ENCODE peak calls at places on chromosomes 5 and 9, in four cellular contexts. G is A673, H is mucosa of descending colon, Y is stomach. R is an unnamed sample.

GRCh38 chr5:130605200-130605599 is 559.9 kb downstream of the HINT1 start:
- DNase-seq in G (no peak), H (no peak), Y (no peak), R (no peak)

GRCh38 chr9:286091-286740 is 71.6 kb downstream of the DOCK8 start:
- DNase-seq in G (no peak), H (no peak), Y (no peak), R (no peak)

GRCh38 chr5:684771-685216 is 8.4 kb downstream of the TPPP start:
- DNase-seq in G (no peak), H (no peak), Y (no peak), R (no peak)

GRCh38 chr9:116899337-116900006 is 212.4 kb downstream of the TRIM32 start:
- DNase-seq in G (no peak), H (no peak), Y (no peak), R (no peak)

GRCh38 chr5:178778919-178779318 is 48.5 kb upstream of the ZNF354A start:
- DNase-seq in G (no peak), H (no peak), Y (no peak), R (no peak)

GRCh38 chr9:70477146-70477745 is 62.8 kb upstream of the KLF9 start:
- DNase-seq in G (no peak), H (no peak), Y (no peak), R (no peak)

GRCh38 chr5:100722657-100723056 is 180.4 kb downstream of the ST8SIA4 start:
- DNase-seq in G (no peak), H (no peak), Y (no peak), R (no peak)

GRCh38 chr5:61569353-61569752 is 237.3 kb downstream of the ZSWIM6 start:
- DNase-seq in G (peak), H (no peak), Y (no peak), R (no peak)

GRCh38 chr9:89874351-89875321 is 269.8 kb downstream of the GADD45G start:
- DNase-seq in G (no peak), H (no peak), Y (peak), R (no peak)

GRCh38 chr5:151924564-151925395 is at the start of gene GLRA1:
- DNase-seq in G (peak), H (peak), Y (peak), R (peak)

GRCh38 chr9:124939944-124940343 is 939 bp downstream of the GOLGA1 start:
- DNase-seq in G (no peak), H (no peak), Y (no peak), R (no peak)

GRCh38 chr9:77909306-77909705 is 122.3 kb downstream of the GNAQ start:
- DNase-seq in G (no peak), H (no peak), Y (no peak), R (no peak)

GRCh38 chr9:137387034-137387890 is 35.7 kb downstream of the EXD3 start:
- DNase-seq in G (no peak), H (no peak), Y (no peak), R (no peak)

GRCh38 chr9:134570151-134570621 is 71.4 kb upstream of the COL5A1 start:
- DNase-seq in G (peak), H (peak), Y (peak), R (no peak)

GRCh38 chr9:75911390-75911789 is 20.9 kb downstream of the PCSK5 start:
- DNase-seq in G (no peak), H (no peak), Y (no peak), R (no peak)

GRCh38 chr5:23305055-23305454 is 202.4 kb upstream of the PRDM9 start:
- DNase-seq in G (no peak), H (no peak), Y (no peak), R (no peak)

GRCh38 chr5:88952996-88953643 is 70.1 kb upstream of the MEF2C start:
- DNase-seq in G (no peak), H (no peak), Y (no peak), R (no peak)

GRCh38 chr5:68257207-68257606 is 41.7 kb downstream of the PIK3R1 start:
- DNase-seq in G (no peak), H (no peak), Y (no peak), R (no peak)

GRCh38 chr9:27108981-27109541 is at the start of gene TEK:
- DNase-seq in G (no peak), H (no peak), Y (no peak), R (no peak)

GRCh38 chr9:117782931-117783788 is 79.0 kb downstream of the TLR4 start:
- DNase-seq in G (peak), H (peak), Y (peak), R (peak)

GRCh38 chr5:81164466-81164865 is 68.7 kb upstream of the CKMT2 start:
- DNase-seq in G (no peak), H (no peak), Y (no peak), R (no peak)

GRCh38 chr5:127754259-127754658 is 51.1 kb downstream of the CCDC192 start:
- DNase-seq in G (no peak), H (no peak), Y (peak), R (no peak)

GRCh38 chr5:65262094-65262493 is 219.6 kb downstream of the ADAMTS6 start:
- DNase-seq in G (peak), H (no peak), Y (no peak), R (no peak)

GRCh38 chr5:141478321-141478945 is 2.7 kb downstream of the PCDHGC3 start:
- DNase-seq in G (no peak), H (peak), Y (peak), R (no peak)

GRCh38 chr5:149228610-149229297 is 42.9 kb upstream of the AFAP1L1 start:
- DNase-seq in G (peak), H (no peak), Y (no peak), R (no peak)

GRCh38 chr9:95947118-95947517 is 71.6 kb downstream of the ERCC6L2 start:
- DNase-seq in G (no peak), H (no peak), Y (no peak), R (no peak)

GRCh38 chr9:111356567-111357244 is 26.7 kb upstream of the OR2K2 start:
- DNase-seq in G (peak), H (no peak), Y (no peak), R (no peak)

GRCh38 chr9:129481824-129482511 is 138.9 kb downstream of the C9orf50 start:
- DNase-seq in G (peak), H (peak), Y (no peak), R (no peak)

GRCh38 chr5:60794691-60795090 is 49.4 kb downstream of the ELOVL7 start:
- DNase-seq in G (no peak), H (no peak), Y (no peak), R (no peak)

GRCh38 chr9:108894225-108894997 is 32.3 kb downstream of the ACTL7A start:
- DNase-seq in G (no peak), H (no peak), Y (no peak), R (no peak)

GRCh38 chr5:85320495-85320894 is 935.8 kb upstream of the EDIL3 start:
- DNase-seq in G (no peak), H (no peak), Y (no peak), R (no peak)

GRCh38 chr5:154058055-154059038 is 19.6 kb downstream of the MFAP3 start:
- DNase-seq in G (peak), H (no peak), Y (peak), R (peak)

GRCh38 chr5:157326440-157327023 is 60.6 kb downstream of the CYFIP2 start:
- DNase-seq in G (no peak), H (no peak), Y (no peak), R (no peak)

GRCh38 chr5:179316961-179317360 is 28.3 kb downstream of the ADAMTS2 start:
- DNase-seq in G (no peak), H (no peak), Y (no peak), R (no peak)

GRCh38 chr5:72402959-72403628 is 82.9 kb downstream of the PTCD2 start:
- DNase-seq in G (peak), H (peak), Y (peak), R (no peak)

GRCh38 chr5:67011422-67011821 is 185.2 kb downstream of the CD180 start:
- DNase-seq in G (no peak), H (peak), Y (no peak), R (no peak)

GRCh38 chr5:172556971-172557461 is 84.0 kb upstream of the NEURL1B start:
- DNase-seq in G (no peak), H (no peak), Y (no peak), R (no peak)

GRCh38 chr9:16642421-16643109 is 227.9 kb downstream of the BNC2 start:
- DNase-seq in G (no peak), H (no peak), Y (no peak), R (no peak)

GRCh38 chr5:14861123-14861757 is 10.3 kb downstream of the ANKH start:
- DNase-seq in G (no peak), H (no peak), Y (no peak), R (no peak)

GRCh38 chr5:6837519-6838110 is 124.4 kb downstream of the TENT4A start:
- DNase-seq in G (peak), H (peak), Y (no peak), R (peak)
- TF ChIP-seq CTCF in G (peak), H (peak), Y (peak), R (peak)

GRCh38 chr5:176814313-176814685 is 3.9 kb downstream of the UNC5A start:
- DNase-seq in G (no peak), H (no peak), Y (no peak), R (no peak)

GRCh38 chr5:176810687-176811501 is 535 bp downstream of the UNC5A start:
- DNase-seq in G (no peak), H (no peak), Y (no peak), R (no peak)

GRCh38 chr5:176814836-176815438 is 4.6 kb downstream of the UNC5A start:
- DNase-seq in G (no peak), H (no peak), Y (no peak), R (no peak)

GRCh38 chr5:176813587-176814312 is 3.4 kb downstream of the UNC5A start:
- DNase-seq in G (no peak), H (no peak), Y (no peak), R (no peak)

GRCh38 chr5:176812269-176813259 is 2.2 kb downstream of the UNC5A start:
- DNase-seq in G (no peak), H (no peak), Y (no peak), R (peak)
- TF ChIP-seq CTCF in G (peak), H (no peak), Y (no peak), R (peak)

DNA sequence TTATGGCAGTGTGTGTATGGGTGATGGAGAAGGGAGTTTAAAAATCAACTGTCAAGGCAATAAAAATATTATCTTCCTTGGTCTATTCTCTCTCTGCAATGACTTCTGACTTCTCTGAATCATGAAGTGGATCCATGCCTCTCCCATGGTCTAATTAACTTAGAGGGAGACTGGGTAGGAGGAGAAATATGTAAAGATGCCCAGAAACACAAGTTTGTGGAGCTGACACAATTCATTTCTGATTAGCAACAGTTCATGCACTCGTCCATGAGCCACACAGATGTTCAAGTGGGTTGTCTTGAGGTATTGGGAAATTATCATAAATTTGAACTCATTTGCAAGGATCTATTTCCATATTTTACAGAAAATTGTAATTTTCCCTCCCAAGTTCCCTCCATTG is 38.1 kb downstream of the INSYN2B start:
- DNase-seq in G (no peak), H (no peak), Y (no peak), R (no peak)
- TF ChIP-seq CTCF in G (no peak), H (no peak), Y (no peak), R (no peak)

GRCh38 chr5:176594554-176594953 is 15.4 kb downstream of the GPRIN1 start:
- DNase-seq in G (no peak), H (no peak), Y (no peak), R (no peak)

GRCh38 chr5:176595386-176595943 is 14.5 kb downstream of the GPRIN1 start:
- DNase-seq in G (no peak), H (no peak), Y (no peak), R (no peak)

GRCh38 chr5:176597417-176598389 is 12.3 kb downstream of the GPRIN1 start:
- DNase-seq in G (no peak), H (no peak), Y (no peak), R (no peak)

GRCh38 chr5:176596069-176596656 is 13.8 kb downstream of the GPRIN1 start:
- DNase-seq in G (no peak), H (no peak), Y (no peak), R (no peak)

DNA sequence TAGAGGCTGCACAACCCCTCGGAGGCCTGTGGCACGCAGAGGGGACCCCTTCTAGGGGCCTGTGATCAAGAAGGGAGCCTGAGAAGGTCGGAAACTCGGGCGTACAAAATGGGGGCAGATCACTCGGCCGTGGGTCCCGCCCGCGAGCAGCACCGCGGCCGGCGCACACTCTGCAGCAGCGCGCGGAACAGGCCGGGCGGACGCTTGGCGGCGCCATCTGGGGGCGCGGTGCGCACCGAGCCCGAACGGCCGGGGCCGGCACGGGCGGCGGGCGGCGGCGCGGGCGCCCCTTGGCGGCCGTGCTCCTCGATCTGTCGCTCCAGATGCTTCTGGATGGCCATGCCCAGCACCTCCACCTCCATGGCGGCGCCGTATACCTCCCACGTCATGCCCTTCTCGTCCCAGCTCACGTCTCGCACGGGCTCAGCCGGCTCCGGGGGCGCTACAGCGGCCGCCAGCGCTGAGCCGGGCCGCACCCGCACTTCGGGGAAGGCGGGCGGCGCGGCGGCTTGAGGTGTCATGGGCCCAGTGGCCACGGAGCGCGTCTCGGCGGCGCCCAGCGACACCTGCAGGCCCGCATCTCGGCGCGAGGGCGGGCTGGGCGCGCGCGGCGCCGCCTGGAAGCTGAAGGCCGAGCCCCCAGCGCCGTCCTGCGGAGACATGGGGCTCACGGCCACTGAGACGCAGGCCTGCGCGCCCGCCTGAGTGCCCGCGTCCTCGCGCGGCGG is 13.1 kb downstream of the GPRIN1 start:
- DNase-seq in G (no peak), H (peak), Y (peak), R (peak)
- TF ChIP-seq CTCF in G (no peak), H (peak), Y (no peak), R (peak)

GRCh38 chr5:171453056-171453725 is 33.7 kb downstream of the FGF18 start:
- DNase-seq in G (no peak), H (no peak), Y (no peak), R (no peak)
- TF ChIP-seq CTCF in G (no peak), H (no peak), Y (no peak), R (no peak)

GRCh38 chr5:74679968-74680367 is 5.1 kb upstream of the HEXB start:
- DNase-seq in G (no peak), H (no peak), Y (no peak), R (no peak)

GRCh38 chr5:74686962-74687751 is 2.1 kb downstream of the HEXB start:
- DNase-seq in G (no peak), H (no peak), Y (no peak), R (no peak)

GRCh38 chr5:74682636-74683035 is 2.4 kb upstream of the HEXB start:
- DNase-seq in G (no peak), H (no peak), Y (no peak), R (no peak)

GRCh38 chr5:74685979-74686631 is 1.1 kb downstream of the HEXB start:
- DNase-seq in G (no peak), H (peak), Y (no peak), R (peak)

GRCh38 chr5:74684900-74685851 is at the start of gene HEXB:
- DNase-seq in G (peak), H (peak), Y (peak), R (peak)
- TF ChIP-seq CTCF in G (peak), H (no peak), Y (no peak), R (peak)

GRCh38 chr9:131393622-131394463 is at the start of gene PRRC2B:
- DNase-seq in G (peak), H (peak), Y (peak), R (peak)
- TF ChIP-seq CTCF in G (no peak), H (peak), Y (no peak), R (peak)

GRCh38 chr5:1734908-1735289 is 64.7 kb downstream of the MRPL36 start:
- DNase-seq in G (no peak), H (no peak), Y (peak), R (no peak)
- TF ChIP-seq CTCF in G (no peak), H (no peak), Y (no peak), R (no peak)

GRCh38 chr5:123543438-123543837 is 31.5 kb downstream of the CSNK1G3 start:
- DNase-seq in G (no peak), H (no peak), Y (no peak), R (no peak)

GRCh38 chr5:123549256-123549904 is 37.4 kb downstream of the CSNK1G3 start:
- DNase-seq in G (no peak), H (no peak), Y (no peak), R (peak)

GRCh38 chr5:123540534-123540933 is 28.6 kb downstream of the CSNK1G3 start:
- DNase-seq in G (no peak), H (no peak), Y (no peak), R (no peak)

GRCh38 chr5:123546657-123547056 is 34.7 kb downstream of the CSNK1G3 start:
- DNase-seq in G (no peak), H (no peak), Y (no peak), R (no peak)

GRCh38 chr5:123545506-123545905 is 33.5 kb downstream of the CSNK1G3 start:
- DNase-seq in G (peak), H (peak), Y (no peak), R (no peak)
- TF ChIP-seq CTCF in G (peak), H (peak), Y (no peak), R (no peak)